ENCODE peak calls at places on chromosomes 6 and 20, in four cellular contexts. One of them, this sample, is unnamed.

GRCh38 chr6:156718647-156719394 is 58.4 kb upstream of the ARID1B start:
- DNase-seq in LNCaP clone FGC: no peak
- DNase-seq in NCI-H2081: no peak
- DNase-seq in GM03348: peak
- DNase-seq in this sample: peak

GRCh38 chr6:121851056-121851455 is 415.6 kb downstream of the GJA1 start:
- DNase-seq in LNCaP clone FGC: no peak
- DNase-seq in GM03348: peak
- DNase-seq in NCI-H2081: no peak
- DNase-seq in this sample: no peak

GRCh38 chr6:127630800-127631199 is 53.8 kb downstream of the C6orf58 start:
- DNase-seq in LNCaP clone FGC: no peak
- DNase-seq in GM03348: no peak
- DNase-seq in NCI-H2081: no peak
- DNase-seq in this sample: no peak

GRCh38 chr20:60192351-60192750 is 234.1 kb downstream of the CDH26 start:
- DNase-seq in GM03348: peak
- DNase-seq in LNCaP clone FGC: no peak
- DNase-seq in NCI-H2081: no peak
- DNase-seq in this sample: no peak

GRCh38 chr6:10351678-10352220 is 63.1 kb downstream of the TFAP2A start:
- DNase-seq in GM03348: no peak
- DNase-seq in LNCaP clone FGC: no peak
- DNase-seq in NCI-H2081: no peak
- DNase-seq in this sample: no peak

GRCh38 chr6:118223316-118223715 is 316.3 kb downstream of the SLC35F1 start:
- DNase-seq in GM03348: no peak
- DNase-seq in LNCaP clone FGC: no peak
- DNase-seq in NCI-H2081: no peak
- DNase-seq in this sample: no peak

GRCh38 chr6:10136636-10137035 is 278.2 kb downstream of the TFAP2A start:
- DNase-seq in GM03348: no peak
- DNase-seq in NCI-H2081: no peak
- DNase-seq in LNCaP clone FGC: no peak
- DNase-seq in this sample: no peak

GRCh38 chr6:166241974-166242373 is 66.2 kb downstream of the PRR18 start:
- DNase-seq in GM03348: no peak
- DNase-seq in LNCaP clone FGC: no peak
- DNase-seq in NCI-H2081: no peak
- DNase-seq in this sample: no peak

GRCh38 chr20:51749674-51750036 is 18.5 kb downstream of the ATP9A start:
- DNase-seq in GM03348: peak
- DNase-seq in LNCaP clone FGC: no peak
- DNase-seq in NCI-H2081: no peak
- DNase-seq in this sample: no peak

GRCh38 chr20:15191082-15191723 is 853.8 kb upstream of the FLRT3 start:
- DNase-seq in GM03348: no peak
- DNase-seq in LNCaP clone FGC: no peak
- DNase-seq in NCI-H2081: no peak
- DNase-seq in this sample: no peak

GRCh38 chr6:97240222-97240621 is 42.8 kb downstream of the MMS22L start:
- DNase-seq in NCI-H2081: no peak
- DNase-seq in LNCaP clone FGC: no peak
- DNase-seq in GM03348: peak
- DNase-seq in this sample: no peak

GRCh38 chr6:126228001-126228791 is 111.7 kb upstream of the CENPW start:
- DNase-seq in NCI-H2081: peak
- DNase-seq in LNCaP clone FGC: no peak
- DNase-seq in GM03348: no peak
- DNase-seq in this sample: peak

GRCh38 chr6:166444446-166444845 is 61.7 kb upstream of the MPC1 start:
- DNase-seq in NCI-H2081: no peak
- DNase-seq in GM03348: no peak
- DNase-seq in LNCaP clone FGC: no peak
- DNase-seq in this sample: no peak

GRCh38 chr6:160428069-160428430 is 79.9 kb downstream of the SLC22A3 start:
- DNase-seq in GM03348: no peak
- DNase-seq in LNCaP clone FGC: no peak
- DNase-seq in NCI-H2081: peak
- DNase-seq in this sample: no peak

GRCh38 chr6:111566873-111567517 is 38.7 kb downstream of the TRAF3IP2 start:
- DNase-seq in NCI-H2081: peak
- DNase-seq in GM03348: no peak
- DNase-seq in LNCaP clone FGC: no peak
- DNase-seq in this sample: peak

GRCh38 chr6:81859884-81860283 is 107.4 kb upstream of the TENT5A start:
- DNase-seq in LNCaP clone FGC: no peak
- DNase-seq in NCI-H2081: no peak
- DNase-seq in GM03348: no peak
- DNase-seq in this sample: no peak

GRCh38 chr6:6717953-6718352 is 129.4 kb downstream of the LY86 start:
- DNase-seq in LNCaP clone FGC: no peak
- DNase-seq in GM03348: no peak
- DNase-seq in NCI-H2081: no peak
- DNase-seq in this sample: no peak

GRCh38 chr6:17173071-17173470 is 71.2 kb downstream of the STMND1 start:
- DNase-seq in NCI-H2081: no peak
- DNase-seq in GM03348: peak
- DNase-seq in LNCaP clone FGC: no peak
- DNase-seq in this sample: no peak

GRCh38 chr6:89145461-89145961 is 344 bp upstream of the PM20D2 start:
- DNase-seq in LNCaP clone FGC: no peak
- DNase-seq in GM03348: peak
- DNase-seq in NCI-H2081: no peak
- DNase-seq in this sample: peak

GRCh38 chr20:15333170-15333569 is 995.8 kb upstream of the FLRT3 start:
- DNase-seq in NCI-H2081: no peak
- DNase-seq in LNCaP clone FGC: no peak
- DNase-seq in GM03348: no peak
- DNase-seq in this sample: no peak

GRCh38 chr6:35719830-35720733 is 16.8 kb upstream of the ARMC12 start:
- DNase-seq in GM03348: no peak
- DNase-seq in LNCaP clone FGC: no peak
- DNase-seq in NCI-H2081: no peak
- DNase-seq in this sample: no peak

GRCh38 chr6:11433860-11434259 is 103.7 kb upstream of the TMEM170B start:
- DNase-seq in GM03348: no peak
- DNase-seq in NCI-H2081: no peak
- DNase-seq in LNCaP clone FGC: no peak
- DNase-seq in this sample: no peak

GRCh38 chr6:160238786-160239751 is 19.6 kb downstream of the SLC22A2 start:
- DNase-seq in LNCaP clone FGC: no peak
- DNase-seq in GM03348: no peak
- DNase-seq in NCI-H2081: no peak
- DNase-seq in this sample: no peak

GRCh38 chr6:108268845-108269244 is 8.0 kb upstream of the SNX3 start:
- DNase-seq in NCI-H2081: no peak
- DNase-seq in GM03348: no peak
- DNase-seq in LNCaP clone FGC: no peak
- DNase-seq in this sample: no peak

GRCh38 chr6:152329640-152330202 is 307.4 kb downstream of the SYNE1 start:
- DNase-seq in NCI-H2081: no peak
- DNase-seq in GM03348: no peak
- DNase-seq in LNCaP clone FGC: no peak
- DNase-seq in this sample: no peak

GRCh38 chr6:125863023-125863422 is 72.3 kb downstream of the NCOA7 start:
- DNase-seq in GM03348: no peak
- DNase-seq in NCI-H2081: peak
- DNase-seq in LNCaP clone FGC: no peak
- DNase-seq in this sample: no peak

GRCh38 chr20:36613974-36614373 is 8.4 kb downstream of the RAB5IF start:
- DNase-seq in NCI-H2081: peak
- DNase-seq in GM03348: no peak
- DNase-seq in LNCaP clone FGC: no peak
- DNase-seq in this sample: peak

GRCh38 chr20:35307666-35308653 is 15.7 kb upstream of the FAM83C start:
- DNase-seq in NCI-H2081: peak
- DNase-seq in GM03348: peak
- DNase-seq in LNCaP clone FGC: peak
- DNase-seq in this sample: peak

GRCh38 chr6:12993283-12993898 is 276.8 kb downstream of the PHACTR1 start:
- DNase-seq in LNCaP clone FGC: no peak
- DNase-seq in GM03348: no peak
- DNase-seq in NCI-H2081: no peak
- DNase-seq in this sample: no peak

GRCh38 chr6:17381429-17382147 is 11.8 kb upstream of the CAP2 start:
- DNase-seq in NCI-H2081: no peak
- DNase-seq in GM03348: peak
- DNase-seq in LNCaP clone FGC: no peak
- DNase-seq in this sample: no peak

GRCh38 chr6:152463183-152463582 is 174.0 kb downstream of the SYNE1 start:
- DNase-seq in NCI-H2081: peak
- DNase-seq in GM03348: no peak
- DNase-seq in LNCaP clone FGC: no peak
- DNase-seq in this sample: no peak

GRCh38 chr6:7050911-7051779 is 56.6 kb upstream of the RREB1 start:
- DNase-seq in NCI-H2081: no peak
- DNase-seq in GM03348: peak
- DNase-seq in LNCaP clone FGC: no peak
- DNase-seq in this sample: no peak

GRCh38 chr20:63738687-63739128 is 868 bp upstream of the SLC2A4RG start:
- DNase-seq in LNCaP clone FGC: no peak
- DNase-seq in NCI-H2081: no peak
- DNase-seq in GM03348: no peak
- DNase-seq in this sample: peak

GRCh38 chr6:108419474-108419873 is 124.6 kb downstream of the AFG1L start:
- DNase-seq in LNCaP clone FGC: no peak
- DNase-seq in GM03348: no peak
- DNase-seq in NCI-H2081: no peak
- DNase-seq in this sample: no peak

GRCh38 chr6:136104556-136104955 is 145.6 kb downstream of the MTFR2 start:
- DNase-seq in GM03348: peak
- DNase-seq in NCI-H2081: no peak
- DNase-seq in LNCaP clone FGC: no peak
- DNase-seq in this sample: no peak

GRCh38 chr6:44223471-44224153 is at the start of gene SLC29A1:
- DNase-seq in LNCaP clone FGC: no peak
- DNase-seq in NCI-H2081: peak
- DNase-seq in GM03348: peak
- DNase-seq in this sample: peak

This sample was measured in NCI-H2171.